ENCODE peak calls at places on chromosomes 6 and 20, in eight cellular contexts. W is left ventricle myocardium inferior; T is NAMALWA; I is OCI-LY7; H is cardiac fibroblast; V is T-helper 9 cell; M is central memory CD8-positive, alpha-beta T cell; L is naive thymus-derived CD8-positive, alpha-beta T cell. K is an unnamed sample.

GRCh38 chr20:3777726-3778629 is 3.3 kb downstream of the SPEF1 start:
- DNase-seq in W (peak), T (no peak), I (no peak), H (peak), V (no peak), M (no peak), L (peak), K (peak)

GRCh38 chr6:73528897-73529296 is 8.1 kb upstream of the EEF1A1 start:
- DNase-seq in W (no peak), T (no peak), I (no peak), H (no peak), V (no peak), M (no peak), L (no peak), K (no peak)

GRCh38 chr6:15642276-15642675 is 20.6 kb downstream of the DTNBP1 start:
- DNase-seq in W (no peak), T (peak), I (peak), H (no peak), V (no peak), M (no peak), L (no peak), K (no peak)

GRCh38 chr20:64257107-64257757 is 1.7 kb downstream of the PCMTD2 start:
- DNase-seq in W (no peak), T (no peak), I (no peak), H (no peak), V (no peak), M (no peak), L (no peak), K (peak)

GRCh38 chr20:39271205-39271604 is 309.1 kb downstream of the DHX35 start:
- DNase-seq in W (peak), T (no peak), I (no peak), H (no peak), V (no peak), M (no peak), L (no peak), K (peak)

GRCh38 chr20:2333821-2334220 is 38.0 kb downstream of the TGM3 start:
- DNase-seq in W (no peak), T (no peak), I (no peak), H (no peak), V (no peak), M (no peak), L (no peak), K (no peak)

GRCh38 chr6:137076277-137077068 is 31.7 kb upstream of the IL20RA start:
- DNase-seq in W (peak), T (peak), I (peak), H (peak), V (peak), M (peak), L (peak), K (peak)

GRCh38 chr20:53195882-53196610 is 223.9 kb downstream of the TSHZ2 start:
- DNase-seq in W (no peak), T (no peak), I (peak), H (no peak), V (no peak), M (no peak), L (no peak), K (no peak)

GRCh38 chr6:15312500-15312899 is 66.6 kb downstream of the JARID2 start:
- DNase-seq in W (no peak), T (peak), I (peak), H (peak), V (no peak), M (no peak), L (no peak), K (no peak)

GRCh38 chr6:151095538-151096254 is 144.1 kb upstream of the AKAP12 start:
- DNase-seq in W (no peak), T (no peak), I (no peak), H (no peak), V (no peak), M (no peak), L (no peak), K (no peak)

GRCh38 chr6:25556516-25556915 is 95.5 kb upstream of the SCGN start:
- DNase-seq in W (peak), T (peak), I (peak), H (peak), V (peak), M (peak), L (peak), K (peak)

GRCh38 chr20:7195704-7196103 is 428.2 kb downstream of the BMP2 start:
- DNase-seq in W (no peak), T (no peak), I (no peak), H (peak), V (no peak), M (no peak), L (no peak), K (no peak)

GRCh38 chr6:107284805-107285204 is 169.5 kb upstream of the BEND3 start:
- DNase-seq in W (no peak), T (no peak), I (no peak), H (no peak), V (no peak), M (no peak), L (no peak), K (no peak)

GRCh38 chr6:26290941-26291340 is 74.1 kb upstream of the BTN3A2 start:
- DNase-seq in W (no peak), T (no peak), I (no peak), H (no peak), V (no peak), M (no peak), L (no peak), K (no peak)

GRCh38 chr6:31922942-31923341 is 4.6 kb upstream of the C2 start:
- DNase-seq in W (no peak), T (peak), I (peak), H (no peak), V (no peak), M (no peak), L (no peak), K (no peak)

GRCh38 chr6:106309766-106310373 is 15.7 kb downstream of the ATG5 start:
- DNase-seq in W (no peak), T (no peak), I (no peak), H (peak), V (no peak), M (no peak), L (no peak), K (no peak)

GRCh38 chr20:20215976-20216727 is 151.8 kb upstream of the INSM1 start:
- DNase-seq in W (peak), T (no peak), I (no peak), H (no peak), V (no peak), M (no peak), L (no peak), K (peak)

GRCh38 chr20:3041818-3042504 is 1.5 kb upstream of the GNRH2 start:
- DNase-seq in W (no peak), T (no peak), I (no peak), H (peak), V (no peak), M (no peak), L (no peak), K (no peak)

GRCh38 chr20:43800186-43800585 is 73.4 kb upstream of the GTSF1L start:
- DNase-seq in W (no peak), T (no peak), I (no peak), H (no peak), V (no peak), M (no peak), L (no peak), K (no peak)